ENCODE peak calls at places on chromosomes 7 and 10, in eight cellular contexts. One of them, this sample, is unnamed.

GRCh38 chr7:104482362-104483042 is 154.1 kb downstream of the LHFPL3 start:
- DNase-seq in psoas muscle: no peak
- DNase-seq in GM23338: no peak
- DNase-seq in MM.1S: peak
- DNase-seq in ascending aorta: no peak
- DNase-seq in kidney: no peak
- DNase-seq in AG04450: no peak
- DNase-seq in PC-3: no peak
- DNase-seq in this sample: no peak

GRCh38 chr10:44056947-44057811 is 327.7 kb downstream of the CXCL12 start:
- DNase-seq in ascending aorta: no peak
- DNase-seq in psoas muscle: no peak
- DNase-seq in PC-3: no peak
- DNase-seq in MM.1S: no peak
- DNase-seq in AG04450: no peak
- DNase-seq in kidney: no peak
- DNase-seq in GM23338: no peak
- DNase-seq in this sample: no peak

GRCh38 chr10:127986543-127987466 is 79.9 kb downstream of the PTPRE start:
- DNase-seq in kidney: no peak
- DNase-seq in GM23338: no peak
- DNase-seq in ascending aorta: peak
- DNase-seq in PC-3: no peak
- DNase-seq in AG04450: no peak
- DNase-seq in psoas muscle: no peak
- DNase-seq in MM.1S: no peak
- DNase-seq in this sample: no peak

GRCh38 chr7:39734605-39735004 is 111.2 kb downstream of the RALA start:
- DNase-seq in PC-3: no peak
- DNase-seq in psoas muscle: no peak
- DNase-seq in AG04450: no peak
- DNase-seq in MM.1S: no peak
- DNase-seq in ascending aorta: no peak
- DNase-seq in GM23338: peak
- DNase-seq in kidney: no peak
- DNase-seq in this sample: no peak

GRCh38 chr10:22611425-22612111 is 102.8 kb downstream of the PIP4K2A start:
- DNase-seq in psoas muscle: no peak
- DNase-seq in PC-3: no peak
- DNase-seq in kidney: no peak
- DNase-seq in ascending aorta: no peak
- DNase-seq in GM23338: no peak
- DNase-seq in MM.1S: peak
- DNase-seq in AG04450: no peak
- DNase-seq in this sample: no peak

GRCh38 chr7:41745451-41745850 is 42.6 kb upstream of the INHBA start:
- DNase-seq in PC-3: no peak
- DNase-seq in psoas muscle: no peak
- DNase-seq in GM23338: no peak
- DNase-seq in MM.1S: no peak
- DNase-seq in AG04450: no peak
- DNase-seq in ascending aorta: no peak
- DNase-seq in kidney: no peak
- DNase-seq in this sample: no peak

GRCh38 chr7:37310322-37311080 is 138.2 kb downstream of the ELMO1 start:
- DNase-seq in MM.1S: no peak
- DNase-seq in GM23338: no peak
- DNase-seq in kidney: no peak
- DNase-seq in ascending aorta: no peak
- DNase-seq in PC-3: no peak
- DNase-seq in AG04450: no peak
- DNase-seq in psoas muscle: no peak
- DNase-seq in this sample: no peak

GRCh38 chr7:117582219-117582704 is 102.4 kb downstream of the CFTR start:
- DNase-seq in ascending aorta: peak
- DNase-seq in AG04450: peak
- DNase-seq in PC-3: peak
- DNase-seq in kidney: peak
- DNase-seq in MM.1S: no peak
- DNase-seq in GM23338: peak
- DNase-seq in psoas muscle: peak
- DNase-seq in this sample: peak

GRCh38 chr7:95686109-95686508 is 86.2 kb upstream of the DYNC1I1 start:
- DNase-seq in psoas muscle: peak
- DNase-seq in AG04450: peak
- DNase-seq in kidney: no peak
- DNase-seq in MM.1S: peak
- DNase-seq in PC-3: peak
- DNase-seq in ascending aorta: peak
- DNase-seq in GM23338: peak
- DNase-seq in this sample: no peak

GRCh38 chr10:86364551-86365345 is 1.8 kb downstream of the GRID1 start:
- DNase-seq in MM.1S: no peak
- DNase-seq in PC-3: no peak
- DNase-seq in ascending aorta: no peak
- DNase-seq in psoas muscle: peak
- DNase-seq in GM23338: peak
- DNase-seq in kidney: peak
- DNase-seq in AG04450: no peak
- DNase-seq in this sample: no peak

GRCh38 chr7:132390705-132391104 is 185.6 kb downstream of the PLXNA4 start:
- DNase-seq in PC-3: peak
- DNase-seq in GM23338: no peak
- DNase-seq in kidney: no peak
- DNase-seq in AG04450: peak
- DNase-seq in psoas muscle: no peak
- DNase-seq in MM.1S: no peak
- DNase-seq in ascending aorta: no peak
- DNase-seq in this sample: no peak

GRCh38 chr7:129951076-129952011 is 1.4 kb downstream of the UBE2H start:
- DNase-seq in PC-3: peak
- DNase-seq in kidney: peak
- DNase-seq in psoas muscle: no peak
- DNase-seq in ascending aorta: no peak
- DNase-seq in AG04450: no peak
- DNase-seq in GM23338: peak
- DNase-seq in MM.1S: peak
- DNase-seq in this sample: no peak

GRCh38 chr10:37965006-37965405 is 11.4 kb downstream of the ZNF25 start:
- DNase-seq in AG04450: no peak
- DNase-seq in psoas muscle: no peak
- DNase-seq in ascending aorta: no peak
- DNase-seq in PC-3: no peak
- DNase-seq in kidney: no peak
- DNase-seq in MM.1S: no peak
- DNase-seq in GM23338: no peak
- DNase-seq in this sample: no peak

GRCh38 chr10:15141136-15142067 is 27.1 kb downstream of the NMT2 start:
- DNase-seq in ascending aorta: no peak
- DNase-seq in kidney: no peak
- DNase-seq in GM23338: no peak
- DNase-seq in AG04450: no peak
- DNase-seq in PC-3: no peak
- DNase-seq in MM.1S: no peak
- DNase-seq in psoas muscle: no peak
- DNase-seq in this sample: no peak

GRCh38 chr10:108544500-108545120 is 1378.7 kb downstream of the XPNPEP1 start:
- DNase-seq in psoas muscle: peak
- DNase-seq in kidney: peak
- DNase-seq in MM.1S: peak
- DNase-seq in ascending aorta: no peak
- DNase-seq in AG04450: no peak
- DNase-seq in PC-3: peak
- DNase-seq in GM23338: peak
- DNase-seq in this sample: peak

GRCh38 chr10:11587860-11588259 is 23.6 kb downstream of the USP6NL start:
- DNase-seq in psoas muscle: no peak
- DNase-seq in MM.1S: no peak
- DNase-seq in AG04450: no peak
- DNase-seq in kidney: no peak
- DNase-seq in PC-3: peak
- DNase-seq in GM23338: peak
- DNase-seq in ascending aorta: no peak
- DNase-seq in this sample: no peak

GRCh38 chr7:142506601-142507000 is 242.7 kb upstream of the PRSS1 start:
- DNase-seq in psoas muscle: no peak
- DNase-seq in AG04450: no peak
- DNase-seq in ascending aorta: no peak
- DNase-seq in kidney: no peak
- DNase-seq in MM.1S: no peak
- DNase-seq in PC-3: no peak
- DNase-seq in GM23338: no peak
- DNase-seq in this sample: no peak

GRCh38 chr10:31697271-31698168 is 231.1 kb downstream of the ARHGAP12 start:
- DNase-seq in AG04450: peak
- DNase-seq in PC-3: peak
- DNase-seq in ascending aorta: peak
- DNase-seq in GM23338: no peak
- DNase-seq in kidney: peak
- DNase-seq in psoas muscle: peak
- DNase-seq in MM.1S: no peak
- DNase-seq in this sample: no peak

GRCh38 chr10:12972146-12972545 is 29.4 kb downstream of the CCDC3 start:
- DNase-seq in psoas muscle: no peak
- DNase-seq in ascending aorta: no peak
- DNase-seq in PC-3: no peak
- DNase-seq in kidney: no peak
- DNase-seq in AG04450: no peak
- DNase-seq in MM.1S: no peak
- DNase-seq in GM23338: no peak
- DNase-seq in this sample: no peak

GRCh38 chr7:83976302-83976701 is 218.3 kb downstream of the SEMA3A start:
- DNase-seq in GM23338: peak
- DNase-seq in AG04450: no peak
- DNase-seq in PC-3: peak
- DNase-seq in MM.1S: peak
- DNase-seq in psoas muscle: no peak
- DNase-seq in ascending aorta: no peak
- DNase-seq in kidney: no peak
- DNase-seq in this sample: peak

GRCh38 chr10:48901152-48901705 is 38.4 kb downstream of the LRRC18 start:
- DNase-seq in PC-3: no peak
- DNase-seq in kidney: no peak
- DNase-seq in ascending aorta: no peak
- DNase-seq in MM.1S: no peak
- DNase-seq in AG04450: no peak
- DNase-seq in GM23338: no peak
- DNase-seq in psoas muscle: no peak
- DNase-seq in this sample: no peak

GRCh38 chr7:116999316-116999715 is 46.0 kb downstream of the ST7 start:
- DNase-seq in MM.1S: no peak
- DNase-seq in AG04450: no peak
- DNase-seq in ascending aorta: no peak
- DNase-seq in GM23338: no peak
- DNase-seq in kidney: no peak
- DNase-seq in PC-3: peak
- DNase-seq in psoas muscle: no peak
- DNase-seq in this sample: no peak

GRCh38 chr10:25026463-25026862 is 10.1 kb downstream of the THNSL1 start:
- DNase-seq in MM.1S: peak
- DNase-seq in GM23338: no peak
- DNase-seq in kidney: no peak
- DNase-seq in AG04450: no peak
- DNase-seq in psoas muscle: no peak
- DNase-seq in PC-3: peak
- DNase-seq in ascending aorta: no peak
- DNase-seq in this sample: peak

GRCh38 chr10:3452234-3452633 is 279.7 kb upstream of the PITRM1 start:
- DNase-seq in GM23338: peak
- DNase-seq in MM.1S: no peak
- DNase-seq in ascending aorta: peak
- DNase-seq in kidney: no peak
- DNase-seq in AG04450: peak
- DNase-seq in PC-3: peak
- DNase-seq in psoas muscle: no peak
- DNase-seq in this sample: peak
- TF ChIP-seq CTCF in GM23338: peak
- TF ChIP-seq CTCF in MM.1S: no peak
- TF ChIP-seq CTCF in ascending aorta: peak
- TF ChIP-seq CTCF in kidney: peak
- TF ChIP-seq CTCF in AG04450: peak
- TF ChIP-seq CTCF in PC-3: no peak
- TF ChIP-seq CTCF in psoas muscle: peak
- TF ChIP-seq CTCF in this sample: no peak

GRCh38 chr7:94049615-94050014 is 45.5 kb upstream of the BET1 start:
- DNase-seq in GM23338: peak
- DNase-seq in ascending aorta: no peak
- DNase-seq in kidney: no peak
- DNase-seq in MM.1S: no peak
- DNase-seq in PC-3: no peak
- DNase-seq in AG04450: no peak
- DNase-seq in psoas muscle: no peak
- DNase-seq in this sample: no peak
- H3K27ac ChIP-seq in GM23338: no peak
- H3K27ac ChIP-seq in ascending aorta: no peak
- H3K27ac ChIP-seq in kidney: no peak
- H3K27ac ChIP-seq in MM.1S: no peak
- H3K27ac ChIP-seq in PC-3: no peak
- H3K27ac ChIP-seq in AG04450: no peak
- H3K27ac ChIP-seq in psoas muscle: no peak
- H3K27ac ChIP-seq in this sample: no peak

GRCh38 chr10:14035506-14035905 is 295.2 kb downstream of the FRMD4A start:
- DNase-seq in psoas muscle: no peak
- DNase-seq in AG04450: no peak
- DNase-seq in ascending aorta: no peak
- DNase-seq in GM23338: no peak
- DNase-seq in kidney: no peak
- DNase-seq in PC-3: no peak
- DNase-seq in MM.1S: no peak
- DNase-seq in this sample: no peak

GRCh38 chr10:14036233-14036632 is 294.5 kb downstream of the FRMD4A start:
- DNase-seq in kidney: no peak
- DNase-seq in MM.1S: no peak
- DNase-seq in AG04450: no peak
- DNase-seq in ascending aorta: no peak
- DNase-seq in psoas muscle: no peak
- DNase-seq in PC-3: no peak
- DNase-seq in GM23338: no peak
- DNase-seq in this sample: no peak

GRCh38 chr10:14032406-14032998 is 298.2 kb downstream of the FRMD4A start:
- DNase-seq in GM23338: peak
- DNase-seq in psoas muscle: no peak
- DNase-seq in AG04450: no peak
- DNase-seq in MM.1S: no peak
- DNase-seq in kidney: no peak
- DNase-seq in PC-3: no peak
- DNase-seq in ascending aorta: no peak
- DNase-seq in this sample: no peak
- TF ChIP-seq CTCF in GM23338: peak
- TF ChIP-seq CTCF in psoas muscle: peak
- TF ChIP-seq CTCF in AG04450: peak
- TF ChIP-seq CTCF in MM.1S: peak
- TF ChIP-seq CTCF in kidney: peak
- TF ChIP-seq CTCF in PC-3: peak
- TF ChIP-seq CTCF in ascending aorta: no peak
- TF ChIP-seq CTCF in this sample: peak

DNA sequence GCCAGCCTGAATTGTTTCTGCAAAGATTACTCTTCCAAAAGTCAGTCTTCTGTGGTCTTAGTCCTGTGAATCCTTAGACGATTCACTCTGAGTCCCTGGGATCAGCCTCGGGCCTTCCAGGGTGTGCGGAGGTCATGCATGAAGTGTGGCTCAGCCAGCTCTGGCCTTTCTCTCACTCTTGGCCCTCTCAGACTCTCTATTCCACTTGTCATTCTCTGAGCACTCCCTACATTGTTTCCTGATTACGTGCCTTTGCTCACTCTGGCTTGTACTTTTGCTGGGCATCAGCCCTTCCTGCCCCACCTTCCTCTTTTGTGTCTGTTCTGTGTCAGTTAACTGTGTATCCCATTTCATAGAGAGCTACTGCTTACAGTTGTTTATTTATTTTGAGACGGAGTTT is 36.0 kb downstream of the CCNY start:
- DNase-seq in GM23338: no peak
- DNase-seq in PC-3: peak
- DNase-seq in AG04450: no peak
- DNase-seq in ascending aorta: no peak
- DNase-seq in kidney: no peak
- DNase-seq in MM.1S: no peak
- DNase-seq in psoas muscle: no peak
- DNase-seq in this sample: peak
- H3K27ac ChIP-seq in GM23338: no peak
- H3K27ac ChIP-seq in PC-3: peak
- H3K27ac ChIP-seq in AG04450: no peak
- H3K27ac ChIP-seq in ascending aorta: peak
- H3K27ac ChIP-seq in kidney: no peak
- H3K27ac ChIP-seq in MM.1S: no peak
- H3K27ac ChIP-seq in psoas muscle: peak
- H3K27ac ChIP-seq in this sample: peak